ENCODE peak calls at places on chromosome 2, in four cellular contexts. One of them, this sample, is unnamed.

GRCh38 chr2:84285056-84285747 is 173.9 kb downstream of the SUCLG1 start:
- DNase-seq in T-cell: no peak
- DNase-seq in endothelial cell: no peak
- DNase-seq in T-helper 9 cell: no peak
- DNase-seq in this sample: no peak

GRCh38 chr2:19228092-19228670 is 130.2 kb downstream of the OSR1 start:
- DNase-seq in T-cell: no peak
- DNase-seq in endothelial cell: no peak
- DNase-seq in T-helper 9 cell: no peak
- DNase-seq in this sample: no peak

GRCh38 chr2:26237868-26238267 is 6.6 kb downstream of the HADHA start:
- DNase-seq in T-cell: no peak
- DNase-seq in endothelial cell: no peak
- DNase-seq in T-helper 9 cell: no peak
- DNase-seq in this sample: no peak

GRCh38 chr2:2769481-2770431 is 438.7 kb upstream of the MYT1L start:
- DNase-seq in T-cell: no peak
- DNase-seq in endothelial cell: no peak
- DNase-seq in T-helper 9 cell: no peak
- DNase-seq in this sample: peak

GRCh38 chr2:233650981-233651380 is 14.7 kb downstream of the UGT1A10 start:
- DNase-seq in T-cell: no peak
- DNase-seq in endothelial cell: no peak
- DNase-seq in T-helper 9 cell: no peak
- DNase-seq in this sample: no peak

GRCh38 chr2:190578158-190579057 is 43.9 kb upstream of the NEMP2 start:
- DNase-seq in T-cell: no peak
- DNase-seq in endothelial cell: no peak
- DNase-seq in T-helper 9 cell: no peak
- DNase-seq in this sample: no peak

GRCh38 chr2:50729306-50730105 is 302.4 kb downstream of the NRXN1 start:
- DNase-seq in T-cell: no peak
- DNase-seq in endothelial cell: no peak
- DNase-seq in T-helper 9 cell: no peak
- DNase-seq in this sample: no peak

GRCh38 chr2:118864207-118864606 is 16.8 kb upstream of the EN1 start:
- DNase-seq in T-cell: no peak
- DNase-seq in endothelial cell: no peak
- DNase-seq in T-helper 9 cell: no peak
- DNase-seq in this sample: no peak

GRCh38 chr2:210617732-210618330 is 61.4 kb downstream of the CPS1 start:
- DNase-seq in T-cell: no peak
- DNase-seq in endothelial cell: peak
- DNase-seq in T-helper 9 cell: no peak
- DNase-seq in this sample: no peak

GRCh38 chr2:164717000-164717597 is 95.8 kb upstream of the GRB14 start:
- DNase-seq in T-cell: no peak
- DNase-seq in endothelial cell: no peak
- DNase-seq in T-helper 9 cell: no peak
- DNase-seq in this sample: no peak

GRCh38 chr2:173159794-173160463 is 84.3 kb downstream of the MAP3K20 start:
- DNase-seq in T-cell: no peak
- DNase-seq in endothelial cell: no peak
- DNase-seq in T-helper 9 cell: no peak
- DNase-seq in this sample: peak

GRCh38 chr2:64329848-64330247 is 124.1 kb upstream of the LGALSL start:
- DNase-seq in T-cell: no peak
- DNase-seq in endothelial cell: no peak
- DNase-seq in T-helper 9 cell: no peak
- DNase-seq in this sample: peak

GRCh38 chr2:179853108-179853507 is 8.3 kb downstream of the ZNF385B start:
- DNase-seq in T-cell: no peak
- DNase-seq in endothelial cell: no peak
- DNase-seq in T-helper 9 cell: no peak
- DNase-seq in this sample: no peak

GRCh38 chr2:69915050-69915945 is at the start of gene MXD1:
- DNase-seq in T-cell: no peak
- DNase-seq in endothelial cell: peak
- DNase-seq in T-helper 9 cell: peak
- DNase-seq in this sample: no peak

GRCh38 chr2:27776097-27776496 is 4.6 kb downstream of the MRPL33 start:
- DNase-seq in T-cell: no peak
- DNase-seq in endothelial cell: no peak
- DNase-seq in T-helper 9 cell: no peak
- DNase-seq in this sample: no peak

This sample was measured in suprapubic skin.